ENCODE peak calls at places on chromosomes 6 and 20, in six cellular contexts. One of them, this sample, is unnamed.

GRCh38 chr6:48490658-48491057 is 379.7 kb upstream of the PTCHD4 start:
- DNase-seq in transverse colon: no peak
- DNase-seq in HepG2: no peak
- DNase-seq in spleen: no peak
- DNase-seq in upper lobe of left lung: no peak
- DNase-seq in GM12878: no peak
- DNase-seq in this sample: no peak

GRCh38 chr6:31831350-31832215 is 4.0 kb downstream of the HSPA1B start:
- DNase-seq in transverse colon: no peak
- DNase-seq in HepG2: no peak
- DNase-seq in spleen: peak
- DNase-seq in upper lobe of left lung: no peak
- DNase-seq in GM12878: no peak
- DNase-seq in this sample: no peak

GRCh38 chr20:57435105-57435497 is 43.9 kb downstream of the RBM38 start:
- DNase-seq in transverse colon: no peak
- DNase-seq in HepG2: no peak
- DNase-seq in spleen: no peak
- DNase-seq in upper lobe of left lung: no peak
- DNase-seq in GM12878: no peak
- DNase-seq in this sample: no peak

GRCh38 chr6:82185948-82186347 is 61.6 kb downstream of the IBTK start:
- DNase-seq in transverse colon: no peak
- DNase-seq in HepG2: no peak
- DNase-seq in spleen: no peak
- DNase-seq in upper lobe of left lung: no peak
- DNase-seq in GM12878: no peak
- DNase-seq in this sample: no peak

GRCh38 chr20:57662313-57663240 is 42.4 kb upstream of the ZBP1 start:
- DNase-seq in transverse colon: peak
- DNase-seq in HepG2: no peak
- DNase-seq in spleen: peak
- DNase-seq in upper lobe of left lung: peak
- DNase-seq in GM12878: no peak
- DNase-seq in this sample: no peak

GRCh38 chr6:160252073-160252809 is 6.4 kb downstream of the SLC22A2 start:
- DNase-seq in transverse colon: no peak
- DNase-seq in HepG2: no peak
- DNase-seq in spleen: no peak
- DNase-seq in upper lobe of left lung: no peak
- DNase-seq in GM12878: no peak
- DNase-seq in this sample: no peak

GRCh38 chr20:10090588-10091166 is 55.9 kb downstream of the ANKEF1 start:
- DNase-seq in transverse colon: peak
- DNase-seq in HepG2: peak
- DNase-seq in spleen: no peak
- DNase-seq in upper lobe of left lung: no peak
- DNase-seq in GM12878: no peak
- DNase-seq in this sample: no peak

GRCh38 chr6:138863331-138863730 is 67.4 kb downstream of the ECT2L start:
- DNase-seq in transverse colon: no peak
- DNase-seq in HepG2: no peak
- DNase-seq in spleen: no peak
- DNase-seq in upper lobe of left lung: no peak
- DNase-seq in GM12878: no peak
- DNase-seq in this sample: no peak

GRCh38 chr20:39013662-39014109 is 51.5 kb downstream of the DHX35 start:
- DNase-seq in transverse colon: no peak
- DNase-seq in HepG2: peak
- DNase-seq in spleen: no peak
- DNase-seq in upper lobe of left lung: no peak
- DNase-seq in GM12878: no peak
- DNase-seq in this sample: no peak

GRCh38 chr6:41428402-41428994 is 93.1 kb downstream of the NCR2 start:
- DNase-seq in transverse colon: peak
- DNase-seq in HepG2: no peak
- DNase-seq in spleen: no peak
- DNase-seq in upper lobe of left lung: no peak
- DNase-seq in GM12878: no peak
- DNase-seq in this sample: no peak

DNA sequence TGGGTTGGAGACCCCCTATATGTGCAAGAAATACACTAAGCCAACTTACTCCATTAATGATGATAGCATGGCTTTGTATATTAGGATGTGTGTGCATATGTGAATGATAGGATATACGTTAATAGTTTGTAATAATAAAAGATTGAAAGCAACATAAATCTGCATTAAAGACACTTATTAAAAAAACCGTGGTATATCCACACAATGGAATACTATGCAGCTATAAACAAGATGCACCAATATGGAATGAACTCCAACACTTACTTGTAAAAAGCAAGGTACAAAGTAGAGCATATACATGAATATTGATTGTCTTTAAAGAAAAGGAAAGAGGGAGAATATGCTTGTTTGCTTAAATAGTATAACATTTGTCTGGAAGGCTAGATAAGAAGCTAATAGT is 68.0 kb downstream of the UST start:
- DNase-seq in transverse colon: no peak
- DNase-seq in HepG2: no peak
- DNase-seq in spleen: no peak
- DNase-seq in upper lobe of left lung: no peak
- DNase-seq in GM12878: no peak
- DNase-seq in this sample: no peak
- H3K4me3 ChIP-seq in transverse colon: no peak
- H3K4me3 ChIP-seq in HepG2: no peak
- H3K4me3 ChIP-seq in spleen: no peak
- H3K4me3 ChIP-seq in upper lobe of left lung: no peak
- H3K4me3 ChIP-seq in GM12878: no peak
- H3K4me3 ChIP-seq in this sample: no peak

DNA sequence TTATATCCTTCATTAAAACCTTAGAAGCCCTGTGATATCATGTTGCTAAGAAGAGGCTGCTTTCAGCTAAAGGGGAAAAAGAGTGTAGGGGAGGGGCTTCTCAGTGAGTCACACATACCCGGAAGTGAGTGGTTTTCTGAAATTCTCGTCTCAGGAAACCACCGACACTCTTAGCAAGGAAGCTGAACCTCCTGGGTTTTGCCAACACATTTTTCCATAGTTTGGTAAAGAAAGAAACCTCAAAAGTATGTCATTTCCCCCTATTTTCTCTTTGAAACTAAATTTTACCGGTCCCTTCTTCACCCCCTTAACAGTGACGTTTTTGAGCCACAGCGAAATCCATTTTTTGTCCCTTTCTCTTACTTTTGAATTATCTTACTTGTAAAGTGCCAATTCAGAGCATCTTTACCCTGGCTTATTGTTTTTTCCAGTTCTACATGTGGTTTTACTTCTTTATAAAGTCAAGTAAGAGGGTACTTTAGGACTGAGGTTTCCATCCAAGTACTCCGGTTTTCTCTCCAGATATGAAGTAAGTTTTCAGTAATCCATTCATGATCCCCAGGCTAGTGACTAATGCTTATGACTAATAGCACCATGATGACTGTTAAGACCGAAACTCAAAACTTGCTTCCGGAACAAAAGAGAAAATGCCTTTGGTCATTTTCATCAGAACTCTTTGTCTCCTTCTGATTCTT is 219.3 kb downstream of the ARHGAP18 start:
- DNase-seq in transverse colon: peak
- DNase-seq in HepG2: peak
- DNase-seq in spleen: no peak
- DNase-seq in upper lobe of left lung: no peak
- DNase-seq in GM12878: peak
- DNase-seq in this sample: no peak
- TF ChIP-seq POLR2AphosphoS5 in transverse colon: peak
- TF ChIP-seq POLR2AphosphoS5 in HepG2: no peak
- TF ChIP-seq POLR2AphosphoS5 in spleen: no peak
- TF ChIP-seq POLR2AphosphoS5 in upper lobe of left lung: peak
- TF ChIP-seq POLR2AphosphoS5 in GM12878: peak
- TF ChIP-seq POLR2AphosphoS5 in this sample: peak

GRCh38 chr6:74519172-74519571 is 686.7 kb downstream of the COL12A1 start:
- DNase-seq in transverse colon: no peak
- DNase-seq in HepG2: peak
- DNase-seq in spleen: no peak
- DNase-seq in upper lobe of left lung: no peak
- DNase-seq in GM12878: no peak
- DNase-seq in this sample: no peak
- H3K4me3 ChIP-seq in transverse colon: no peak
- H3K4me3 ChIP-seq in HepG2: no peak
- H3K4me3 ChIP-seq in spleen: no peak
- H3K4me3 ChIP-seq in upper lobe of left lung: no peak
- H3K4me3 ChIP-seq in GM12878: no peak
- H3K4me3 ChIP-seq in this sample: no peak

GRCh38 chr6:84908304-84908904 is 144.0 kb upstream of the TBX18 start:
- DNase-seq in transverse colon: no peak
- DNase-seq in HepG2: no peak
- DNase-seq in spleen: no peak
- DNase-seq in upper lobe of left lung: no peak
- DNase-seq in GM12878: no peak
- DNase-seq in this sample: no peak

GRCh38 chr6:84916704-84917103 is 152.3 kb upstream of the TBX18 start:
- DNase-seq in transverse colon: no peak
- DNase-seq in HepG2: no peak
- DNase-seq in spleen: no peak
- DNase-seq in upper lobe of left lung: no peak
- DNase-seq in GM12878: no peak
- DNase-seq in this sample: no peak

GRCh38 chr6:84906514-84906913 is 142.1 kb upstream of the TBX18 start:
- DNase-seq in transverse colon: no peak
- DNase-seq in HepG2: no peak
- DNase-seq in spleen: no peak
- DNase-seq in upper lobe of left lung: no peak
- DNase-seq in GM12878: no peak
- DNase-seq in this sample: no peak

GRCh38 chr6:84912472-84913143 is 148.2 kb upstream of the TBX18 start:
- DNase-seq in transverse colon: no peak
- DNase-seq in HepG2: no peak
- DNase-seq in spleen: no peak
- DNase-seq in upper lobe of left lung: no peak
- DNase-seq in GM12878: no peak
- DNase-seq in this sample: no peak

GRCh38 chr6:84910881-84911607 is 146.6 kb upstream of the TBX18 start:
- DNase-seq in transverse colon: no peak
- DNase-seq in HepG2: peak
- DNase-seq in spleen: no peak
- DNase-seq in upper lobe of left lung: no peak
- DNase-seq in GM12878: no peak
- DNase-seq in this sample: no peak
- TF ChIP-seq POLR2AphosphoS5 in transverse colon: no peak
- TF ChIP-seq POLR2AphosphoS5 in HepG2: no peak
- TF ChIP-seq POLR2AphosphoS5 in spleen: no peak
- TF ChIP-seq POLR2AphosphoS5 in upper lobe of left lung: no peak
- TF ChIP-seq POLR2AphosphoS5 in GM12878: no peak
- TF ChIP-seq POLR2AphosphoS5 in this sample: no peak

GRCh38 chr6:148761532-148761951 is 14.7 kb downstream of the UST start:
- DNase-seq in transverse colon: peak
- DNase-seq in HepG2: no peak
- DNase-seq in spleen: peak
- DNase-seq in upper lobe of left lung: peak
- DNase-seq in GM12878: no peak
- DNase-seq in this sample: no peak

GRCh38 chr6:148758492-148758891 is 11.7 kb downstream of the UST start:
- DNase-seq in transverse colon: peak
- DNase-seq in HepG2: no peak
- DNase-seq in spleen: peak
- DNase-seq in upper lobe of left lung: no peak
- DNase-seq in GM12878: peak
- DNase-seq in this sample: no peak

GRCh38 chr6:148757944-148758343 is 11.1 kb downstream of the UST start:
- DNase-seq in transverse colon: no peak
- DNase-seq in HepG2: no peak
- DNase-seq in spleen: no peak
- DNase-seq in upper lobe of left lung: no peak
- DNase-seq in GM12878: no peak
- DNase-seq in this sample: no peak

GRCh38 chr6:148760143-148760505 is 13.3 kb downstream of the UST start:
- DNase-seq in transverse colon: no peak
- DNase-seq in HepG2: no peak
- DNase-seq in spleen: no peak
- DNase-seq in upper lobe of left lung: no peak
- DNase-seq in GM12878: no peak
- DNase-seq in this sample: no peak

DNA sequence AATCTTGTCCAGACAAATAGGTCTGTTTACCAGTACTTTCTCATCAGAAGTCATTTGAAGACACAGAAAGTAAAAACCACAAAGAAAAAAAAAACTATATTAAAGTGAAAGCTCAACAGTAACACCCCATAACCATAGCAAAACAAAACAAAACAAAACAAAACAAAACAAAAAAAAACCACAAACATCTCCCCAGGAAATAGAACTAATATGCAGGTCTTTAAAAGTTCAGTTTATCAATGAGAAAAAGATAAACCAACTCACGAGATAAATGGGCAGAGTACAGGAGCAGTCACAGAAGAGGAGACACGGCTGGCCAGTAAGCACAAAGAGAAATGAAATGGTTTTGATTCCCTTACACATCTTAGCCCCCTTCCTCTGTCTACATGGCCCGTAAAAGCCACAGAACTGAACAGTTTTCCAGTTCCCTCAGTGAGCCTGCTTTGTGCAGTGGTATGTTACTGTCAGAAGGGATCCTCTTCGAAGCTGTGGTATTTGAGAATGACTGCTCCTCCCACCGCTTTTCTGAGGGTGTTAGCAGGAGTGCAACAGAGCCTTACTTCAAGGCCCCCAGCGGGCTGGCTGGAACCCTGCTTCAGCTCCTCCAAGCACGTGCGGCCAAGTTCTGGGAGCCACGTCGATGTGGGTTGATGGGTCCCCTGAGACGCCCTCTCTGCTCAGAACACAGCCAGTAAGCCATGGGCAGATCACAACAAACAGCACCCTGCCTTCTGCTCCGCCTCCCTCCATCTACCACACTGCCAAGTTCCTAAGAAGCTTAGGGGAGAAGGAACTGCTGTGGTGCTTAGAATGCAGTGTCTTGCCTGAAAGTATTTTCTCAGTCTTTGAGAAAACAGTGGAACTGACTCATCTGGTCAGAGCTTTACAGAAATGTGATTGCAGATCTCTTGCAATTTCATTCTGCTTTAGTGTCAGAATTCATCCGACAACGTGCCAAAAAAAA is 14.0 kb downstream of the UST start:
- DNase-seq in transverse colon: peak
- DNase-seq in HepG2: no peak
- DNase-seq in spleen: peak
- DNase-seq in upper lobe of left lung: peak
- DNase-seq in GM12878: peak
- DNase-seq in this sample: peak
- H3K4me3 ChIP-seq in transverse colon: peak
- H3K4me3 ChIP-seq in HepG2: no peak
- H3K4me3 ChIP-seq in spleen: peak
- H3K4me3 ChIP-seq in upper lobe of left lung: no peak
- H3K4me3 ChIP-seq in GM12878: peak
- H3K4me3 ChIP-seq in this sample: peak

GRCh38 chr6:118934461-118935330 is at the start of gene MCM9:
- DNase-seq in transverse colon: peak
- DNase-seq in HepG2: peak
- DNase-seq in spleen: peak
- DNase-seq in upper lobe of left lung: peak
- DNase-seq in GM12878: peak
- DNase-seq in this sample: peak
- TF ChIP-seq POLR2AphosphoS5 in transverse colon: peak
- TF ChIP-seq POLR2AphosphoS5 in HepG2: peak
- TF ChIP-seq POLR2AphosphoS5 in spleen: peak
- TF ChIP-seq POLR2AphosphoS5 in upper lobe of left lung: peak
- TF ChIP-seq POLR2AphosphoS5 in GM12878: no peak
- TF ChIP-seq POLR2AphosphoS5 in this sample: peak